ENCODE peak calls at places on chromosomes 7 and 10, in five cellular contexts. V, W, F, B and N are unnamed samples.
A peak's percentile ranks its signal among the peaks of the same experiment; 100 is the strongest.

GRCh38 chr7:102122026-102122425 is 164.6 kb upstream of the SH2B2 start:
- DNase-seq in W (no peak), F (no peak), B (no peak), V (no peak), N (no peak)

GRCh38 chr10:35043796-35044344 is 46.3 kb downstream of the CUL2 start:
- DNase-seq in V (no peak), W (no peak), F (no peak), B (no peak), N (no peak)

GRCh38 chr10:69078311-69078710 is 9.6 kb upstream of the SRGN start:
- DNase-seq in V (no peak), F (no peak), B (no peak), W (no peak), N (no peak)

GRCh38 chr7:155857141-155857540 is 44.9 kb upstream of the SHH start:
- DNase-seq in V (no peak), F (no peak), B (no peak), W (no peak), N (no peak)

GRCh38 chr7:13034693-13035092 is 347.3 kb downstream of the ARL4A start:
- DNase-seq in V (no peak), B (no peak), W (no peak), F (no peak), N (no peak)

GRCh38 chr10:88205842-88206446 is 342.5 kb downstream of the PTEN start:
- DNase-seq in F (no peak), W (no peak), V (no peak), B (no peak), N (no peak)

GRCh38 chr7:5420841-5421625 is 2.6 kb downstream of the TNRC18 start:
- DNase-seq in V (no peak), B (no peak), W (peak; percentile 70), F (peak; percentile 35), N (no peak)

GRCh38 chr7:124532166-124532565 is 233.4 kb downstream of the GPR37 start:
- DNase-seq in B (no peak), W (no peak), F (no peak), V (no peak), N (no peak)

GRCh38 chr7:106344861-106345260 is 60.1 kb upstream of the NAMPT start:
- DNase-seq in F (no peak), W (no peak), B (no peak), V (no peak), N (no peak)

GRCh38 chr7:16636533-16637173 is 8.9 kb downstream of the ANKMY2 start:
- DNase-seq in B (no peak), V (no peak), W (no peak), F (no peak), N (no peak)

GRCh38 chr7:142385528-142386340 is 127.9 kb upstream of the PRSS58 start:
- DNase-seq in F (no peak), B (no peak), W (no peak), V (no peak), N (no peak)

GRCh38 chr7:50164552-50165220 is 71.6 kb upstream of the ZPBP start:
- DNase-seq in B (peak; percentile 27), W (no peak), F (no peak), V (no peak), N (no peak)

GRCh38 chr7:152395115-152395514 is 40.7 kb downstream of the KMT2C start:
- DNase-seq in V (no peak), F (no peak), B (no peak), W (no peak), N (no peak)

GRCh38 chr10:131249238-131249956 is 62.1 kb downstream of the TCERG1L start:
- DNase-seq in V (no peak), F (no peak), B (no peak), W (no peak), N (no peak)

GRCh38 chr7:44400033-44400511 is 74.7 kb upstream of the CAMK2B start:
- DNase-seq in W (no peak), V (no peak), B (no peak), F (no peak), N (no peak)

GRCh38 chr10:126062132-126063032 is 166.0 kb downstream of the FANK1 start:
- DNase-seq in V (peak; percentile 89), F (peak; percentile 51), B (no peak), W (peak; percentile 89), N (peak; percentile 82)

GRCh38 chr10:16509996-16510395 is 11.7 kb downstream of the C1QL3 start:
- DNase-seq in W (no peak), V (no peak), B (no peak), F (no peak), N (peak; percentile 19)

GRCh38 chr10:191703-192518 is 56.7 kb downstream of the ZMYND11 start:
- DNase-seq in F (no peak), W (no peak), B (no peak), V (no peak), N (no peak)

GRCh38 chr10:114271779-114272167 is 32.7 kb downstream of the VWA2 start:
- DNase-seq in B (no peak), F (peak; percentile 25), V (peak; percentile 17), W (no peak), N (no peak)

GRCh38 chr10:14414901-14415300 is 84.2 kb upstream of the FRMD4A start:
- DNase-seq in W (no peak), B (no peak), F (no peak), V (no peak), N (no peak)

GRCh38 chr7:28509256-28510021 is 97.1 kb downstream of the CREB5 start:
- DNase-seq in B (no peak), V (no peak), F (no peak), W (no peak), N (no peak)

GRCh38 chr7:30855936-30856335 is 55.7 kb upstream of the AQP1 start:
- DNase-seq in W (no peak), B (no peak), F (no peak), V (no peak), N (no peak)

GRCh38 chr10:88707429-88708110 is 1.5 kb downstream of the LIPK start:
- DNase-seq in F (no peak), W (no peak), V (no peak), B (no peak), N (no peak)

GRCh38 chr10:75772153-75772887 is 340.9 kb downstream of the LRMDA start:
- DNase-seq in B (no peak), V (no peak), F (no peak), W (no peak), N (no peak)

GRCh38 chr7:55308186-55308929 is 56.8 kb upstream of the LANCL2 start:
- DNase-seq in W (no peak), V (no peak), F (no peak), B (no peak), N (no peak)

GRCh38 chr7:113086431-113086888 is at the start of gene GPR85:
- DNase-seq in W (no peak), F (peak; percentile 40), B (peak; percentile 16), V (no peak), N (peak; percentile 30)

GRCh38 chr7:154202002-154202401 is 149.8 kb downstream of the DPP6 start:
- DNase-seq in B (no peak), W (no peak), F (no peak), V (no peak), N (no peak)

GRCh38 chr7:135147899-135148721 is at the start of gene TMEM140:
- DNase-seq in B (peak; percentile 58), F (peak; percentile 64), W (no peak), V (no peak), N (no peak)

GRCh38 chr10:125104559-125104958 is 55.8 kb downstream of the CTBP2 start:
- DNase-seq in B (no peak), V (no peak), W (no peak), F (peak; percentile 4), N (no peak)

GRCh38 chr7:157302314-157302711 is 34.5 kb upstream of the DNAJB6 start:
- DNase-seq in F (peak; percentile 56), V (no peak), B (peak; percentile 83), W (no peak), N (peak; percentile 45)

GRCh38 chr7:50842061-50842460 is 59.4 kb upstream of the GRB10 start:
- DNase-seq in B (no peak), W (no peak), V (no peak), F (no peak), N (no peak)

GRCh38 chr10:97596101-97597055 is 6.9 kb downstream of the C10orf62 start:
- DNase-seq in V (peak; percentile 63), F (no peak), B (no peak), W (no peak), N (no peak)

GRCh38 chr7:39700932-39701331 is 77.6 kb downstream of the RALA start:
- DNase-seq in W (no peak), V (no peak), B (no peak), F (no peak), N (no peak)

GRCh38 chr7:7821517-7821916 is 103.1 kb upstream of the RPA3 start:
- DNase-seq in W (no peak), B (no peak), F (no peak), V (no peak), N (no peak)

GRCh38 chr10:110398419-110399162 is 93.9 kb upstream of the SMNDC1 start:
- DNase-seq in W (peak; percentile 99), F (peak; percentile 79), V (peak; percentile 33), B (no peak), N (no peak)
- TF ChIP-seq CTCF in W (no peak), F (no peak), V (no peak), B (no peak), N (no peak)

GRCh38 chr10:133526957-133527588 is at the start of gene CYP2E1:
- DNase-seq in B (no peak), W (no peak), F (no peak), V (no peak), N (no peak)
- H3K27ac ChIP-seq in B (no peak within 1 kb of the TSS), W (no peak within 1 kb of the TSS), F (no peak within 1 kb of the TSS), V (no peak within 1 kb of the TSS), N (peak within 1 kb of the TSS; percentile 53)

GRCh38 chr7:378041-378420 is 88.1 kb downstream of the FOXL3 start:
- DNase-seq in W (peak; percentile 35), V (no peak), B (no peak), F (peak; percentile 24), N (peak; percentile 10)

GRCh38 chr7:379456-380225 is 89.7 kb downstream of the FOXL3 start:
- DNase-seq in B (no peak), F (peak; percentile 25), W (peak; percentile 62), V (no peak), N (peak; percentile 22)

GRCh38 chr7:377069-378040 is 87.4 kb downstream of the FOXL3 start:
- DNase-seq in B (peak; percentile 3), V (no peak), W (peak; percentile 54), F (peak; percentile 42), N (no peak)

GRCh38 chr7:380226-380550 is 90.2 kb downstream of the FOXL3 start:
- DNase-seq in V (no peak), W (no peak), F (peak; percentile 22), B (no peak), N (no peak)

GRCh38 chr7:378551-379455 is 88.8 kb downstream of the FOXL3 start:
- DNase-seq in B (no peak), F (peak; percentile 75), V (no peak), W (peak; percentile 64), N (no peak)
- H3K4me3 ChIP-seq in B (no peak overlapping the region), F (peak overlapping the region; percentile 27), V (peak overlapping the region; percentile 62), W (no peak overlapping the region), N (peak overlapping the region; percentile 28)

GRCh38 chr7:70812511-70812910 is 319.4 kb upstream of the GALNT17 start:
- DNase-seq in V (no peak), F (no peak), W (no peak), B (no peak), N (no peak)
- TF ChIP-seq CTCF in V (no peak), F (no peak), W (peak; percentile 19), B (no peak), N (no peak)